ENCODE peak calls at places on chromosome 11, in nine cellular contexts. M is NCI-H2081, D is NCI-H1092, E is cardiac fibroblast, Z is HL-60, L is Caco-2, I is glomerular endothelial cell, X is fibroblast of mammary gland, N is left ventricle myocardium inferior. W is an unnamed sample.

GRCh38 chr11:7353100-7353499 is 101.4 kb downstream of the SYT9 start:
- DNase-seq in M (no peak), D (no peak), E (peak; percentile 25), Z (peak; percentile 3), L (peak; percentile 39), I (no peak), X (peak; percentile 24), N (no peak), W (no peak)

GRCh38 chr11:10730151-10730550 is 20.9 kb upstream of the CTR9 start:
- DNase-seq in M (no peak), D (no peak), E (peak; percentile 28), Z (peak; percentile 66), L (no peak), I (no peak), X (peak; percentile 36), N (no peak), W (no peak)

GRCh38 chr11:72598466-72598865 is 75.8 kb downstream of the PDE2A start:
- DNase-seq in M (no peak), D (no peak), E (no peak), Z (no peak), L (no peak), I (no peak), X (no peak), N (no peak), W (no peak)

GRCh38 chr11:90823446-90823845 is 600.6 kb upstream of the CHORDC1 start:
- DNase-seq in M (no peak), D (no peak), E (no peak), Z (no peak), L (no peak), I (no peak), X (no peak), N (no peak), W (no peak)

GRCh38 chr11:13577881-13578280 is 82.1 kb upstream of the PTH start:
- DNase-seq in M (no peak), D (no peak), E (no peak), Z (no peak), L (no peak), I (no peak), X (no peak), N (no peak), W (no peak)

GRCh38 chr11:78753297-78753696 is 178.6 kb upstream of the NARS2 start:
- DNase-seq in M (no peak), D (no peak), E (no peak), Z (no peak), L (no peak), I (no peak), X (no peak), N (no peak), W (no peak)

GRCh38 chr11:33842236-33842915 is 49.5 kb downstream of the LMO2 start:
- DNase-seq in M (peak; percentile 40), D (no peak), E (no peak), Z (no peak), L (no peak), I (no peak), X (no peak), N (no peak), W (no peak)

GRCh38 chr11:120818097-120818496 is 205.8 kb upstream of the TBCEL start:
- DNase-seq in M (no peak), D (no peak), E (no peak), Z (no peak), L (no peak), I (no peak), X (no peak), N (no peak), W (no peak)

GRCh38 chr11:133809525-133810178 is 35.7 kb downstream of the SPATA19 start:
- DNase-seq in M (no peak), D (no peak), E (no peak), Z (no peak), L (peak; percentile 45), I (no peak), X (no peak), N (no peak), W (no peak)

GRCh38 chr11:76901144-76901543 is 40.4 kb downstream of the ACER3 start:
- DNase-seq in M (no peak), D (no peak), E (no peak), Z (no peak), L (no peak), I (no peak), X (no peak), N (no peak), W (no peak)

W was measured in right lobe of liver.